ENCODE peak calls at places on chromosome 11, in nine cellular contexts. C, Q, R, M, A, U, K, S and H are unnamed samples.

GRCh38 chr11:113505541-113506375 is 30.6 kb upstream of the DRD2 start:
- DNase-seq in M (no peak), C (no peak), A (no peak), S (no peak), U (peak; percentile 97), R (no peak), K (no peak), Q (peak; percentile 14), H (no peak)

GRCh38 chr11:57417056-57417455 is 9.9 kb downstream of the SLC43A3 start:
- DNase-seq in M (no peak), C (no peak), Q (no peak), S (peak; percentile 61), U (peak; percentile 89), K (no peak), A (no peak), R (no peak), H (no peak)

GRCh38 chr11:16924826-16925494 is 89.3 kb downstream of the PLEKHA7 start:
- DNase-seq in U (peak; percentile 68), A (no peak), M (peak; percentile 89), K (peak; percentile 71), Q (peak; percentile 77), C (peak; percentile 89), R (no peak), S (peak; percentile 28), H (peak; percentile 47)

GRCh38 chr11:131495417-131495816 is 125.0 kb downstream of the NTM start:
- DNase-seq in Q (no peak), C (peak; percentile 61), S (peak; percentile 47), M (peak; percentile 20), K (peak; percentile 72), A (no peak), R (no peak), U (peak; percentile 26), H (peak; percentile 67)

GRCh38 chr11:122523841-122524531 is 131.5 kb upstream of the UBASH3B start:
- DNase-seq in K (no peak), C (no peak), R (no peak), U (peak; percentile 6), M (no peak), Q (peak; percentile 56), A (no peak), S (no peak), H (peak; percentile 20)

GRCh38 chr11:71951741-71952310 is 23.0 kb downstream of the RNF121 start:
- DNase-seq in A (no peak), C (no peak), K (no peak), S (no peak), U (peak; percentile 50), Q (no peak), M (no peak), R (no peak), H (no peak)

GRCh38 chr11:626475-627272 is at the start of gene SCT:
- DNase-seq in A (no peak), S (no peak), R (no peak), M (no peak), K (no peak), Q (peak; percentile 42), U (no peak), C (peak; percentile 43), H (no peak)

GRCh38 chr11:3891751-3892150 is 36.3 kb downstream of the STIM1 start:
- DNase-seq in U (no peak), C (no peak), R (no peak), K (no peak), S (no peak), A (no peak), M (no peak), Q (no peak), H (no peak)

GRCh38 chr11:21411114-21411513 is 741.7 kb downstream of the NELL1 start:
- DNase-seq in U (no peak), S (no peak), R (no peak), A (no peak), Q (no peak), K (no peak), M (no peak), C (no peak), H (no peak)

GRCh38 chr11:72828081-72828567 is 13.9 kb downstream of the ATG16L2 start:
- DNase-seq in S (no peak), M (no peak), K (no peak), U (peak; percentile 49), Q (no peak), C (peak; percentile 41), R (no peak), A (no peak), H (no peak)

GRCh38 chr11:65132238-65132987 is 1.9 kb downstream of the SYVN1 start:
- DNase-seq in A (no peak), S (no peak), C (no peak), M (no peak), K (peak; percentile 63), Q (no peak), U (no peak), R (no peak), H (no peak)

GRCh38 chr11:65131895-65132237 is 2.5 kb downstream of the SYVN1 start:
- DNase-seq in U (no peak), S (no peak), A (no peak), Q (no peak), K (peak; percentile 60), C (no peak), M (no peak), R (no peak), H (no peak)

GRCh38 chr11:65129649-65130441 is 4.5 kb downstream of the SYVN1 start:
- DNase-seq in C (no peak), Q (no peak), R (no peak), A (no peak), K (peak; percentile 57), U (no peak), S (no peak), M (no peak), H (no peak)

GRCh38 chr11:65130631-65131416 is 3.5 kb downstream of the SYVN1 start:
- DNase-seq in C (no peak), U (no peak), Q (no peak), A (no peak), R (no peak), M (no peak), S (no peak), K (peak; percentile 60), H (no peak)

DNA sequence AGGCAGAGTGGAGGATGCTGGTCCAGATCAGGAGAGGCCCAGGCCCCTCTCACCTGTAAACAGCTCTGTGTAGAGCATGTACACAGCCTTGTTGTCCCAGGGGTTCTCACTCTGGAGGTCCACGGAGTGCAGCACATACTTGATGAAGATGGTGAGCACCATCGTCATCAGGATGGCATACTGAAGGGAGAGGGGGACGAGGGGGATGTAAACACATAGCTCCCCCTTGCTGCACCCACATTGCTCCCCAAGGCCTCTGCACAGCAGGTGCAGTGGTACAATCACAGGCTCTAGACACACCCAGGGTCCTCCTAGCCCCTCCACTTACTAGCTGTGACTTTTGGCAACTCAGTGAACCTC is 2.9 kb downstream of the SYVN1 start:
- DNase-seq in U (no peak), M (no peak), R (no peak), C (no peak), K (no peak), A (no peak), S (no peak), Q (no peak), H (no peak)
- H3K9me3 ChIP-seq in U (no peaks in the 10 kb centered on the region), M (no peaks in the 10 kb centered on the region), R (no peaks in the 10 kb centered on the region), C (no peaks in the 10 kb centered on the region), K (no peaks in the 10 kb centered on the region), A (no peaks in the 10 kb centered on the region), S (no peaks in the 10 kb centered on the region), Q (no peaks in the 10 kb centered on the region), H (no peaks in the 10 kb centered on the region)

GRCh38 chr11:79087238-79087956 is 353.4 kb downstream of the TENM4 start:
- DNase-seq in M (no peak), U (peak; percentile 92), C (no peak), A (no peak), Q (no peak), K (no peak), S (no peak), R (no peak), H (no peak)

GRCh38 chr11:79090191-79090590 is 350.6 kb downstream of the TENM4 start:
- DNase-seq in R (no peak), A (no peak), M (no peak), K (no peak), Q (no peak), S (no peak), U (no peak), C (no peak), H (no peak)

GRCh38 chr11:79086056-79086455 is 354.8 kb downstream of the TENM4 start:
- DNase-seq in K (no peak), Q (no peak), M (no peak), R (no peak), S (no peak), C (no peak), A (no peak), U (no peak), H (no peak)

GRCh38 chr11:79088967-79089366 is 351.9 kb downstream of the TENM4 start:
- DNase-seq in S (no peak), C (no peak), K (no peak), M (no peak), A (no peak), U (no peak), Q (no peak), R (no peak), H (no peak)

GRCh38 chr11:79087957-79088318 is 352.9 kb downstream of the TENM4 start:
- DNase-seq in M (no peak), K (no peak), C (no peak), Q (no peak), S (no peak), U (peak; percentile 56), A (no peak), R (no peak), H (no peak)
- TF ChIP-seq CTCF in M (no peak), K (no peak), C (no peak), Q (no peak), S (no peak), U (peak; percentile 16), A (no peak), R (no peak), H (no peak)

GRCh38 chr11:100920571-100920970 is 209.0 kb downstream of the PGR start:
- DNase-seq in K (no peak), U (no peak), A (no peak), S (no peak), Q (no peak), M (no peak), R (no peak), C (no peak), H (no peak)
- H3K9me3 ChIP-seq in K (no peaks in the 10 kb centered on the region), U (no peaks in the 10 kb centered on the region), A (no peaks in the 10 kb centered on the region), S (no peaks in the 10 kb centered on the region), Q (no peaks in the 10 kb centered on the region), M (no peaks in the 10 kb centered on the region), R (no peaks in the 10 kb centered on the region), C (no peaks in the 10 kb centered on the region), H (no peaks in the 10 kb centered on the region)

DNA sequence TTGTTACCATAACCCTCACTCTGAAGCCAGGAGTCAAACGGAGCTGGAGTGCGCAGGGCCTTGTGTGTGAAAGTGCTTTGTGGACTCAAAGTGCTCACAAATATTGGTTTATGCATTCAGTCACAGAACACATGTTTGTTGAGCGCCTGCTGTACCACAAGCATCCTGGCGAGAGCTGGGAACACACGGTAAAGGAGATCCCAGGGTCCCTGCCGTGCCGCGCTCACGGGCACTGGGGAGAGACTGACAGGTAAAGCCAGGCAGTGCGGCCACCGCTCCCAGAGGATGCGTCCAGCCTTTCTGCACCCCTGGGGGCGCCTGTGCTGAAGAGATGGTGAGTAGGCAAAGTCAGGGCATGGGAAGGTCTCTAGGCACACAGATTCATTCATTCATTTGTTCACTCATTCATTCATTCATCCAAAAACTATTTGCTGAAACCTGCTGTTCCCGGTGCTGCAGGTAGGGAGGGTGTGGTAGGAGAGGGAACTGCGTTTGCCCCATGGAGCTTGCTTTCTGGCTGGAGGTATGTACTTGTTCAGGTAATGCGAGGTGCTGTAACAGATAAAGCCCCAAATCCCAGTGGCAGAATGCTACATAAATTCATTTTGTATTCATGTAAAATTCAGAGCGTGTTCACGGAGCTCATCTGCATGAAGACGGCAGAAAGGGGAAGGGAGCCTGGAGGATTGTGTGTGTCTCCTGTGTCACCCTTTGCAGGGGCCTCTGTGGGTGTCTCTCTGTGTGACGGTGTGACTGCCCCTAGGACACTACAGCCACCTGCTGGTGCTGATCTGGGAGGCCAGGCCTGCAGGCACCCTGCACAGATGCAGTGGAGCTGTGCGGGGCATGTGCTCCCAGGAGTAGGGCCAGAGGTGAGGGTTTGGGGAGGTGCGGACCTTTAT is 167.0 kb upstream of the B3GAT1 start:
- DNase-seq in M (peak; percentile 35), U (no peak), C (no peak), K (no peak), A (no peak), Q (no peak), S (no peak), R (no peak), H (no peak)
- TF ChIP-seq CTCF in M (peak; percentile 27), U (no peak), C (no peak), K (no peak), A (no peak), Q (peak; percentile 40), S (no peak), R (peak; percentile 44), H (peak; percentile 22)